ENCODE peak calls at places on chromosome 11, in ten cellular contexts. One of them, this sample, is unnamed.

GRCh38 chr11:119101367-119101758 is 290 bp downstream of the DPAGT1 start:
- DNase-seq in GM23338: peak
- DNase-seq in DND-41: peak
- DNase-seq in right lobe of liver: no peak
- DNase-seq in AG04449: no peak
- DNase-seq in H1: peak
- DNase-seq in GM20000: peak
- DNase-seq in spleen: no peak
- DNase-seq in heart right ventricle: peak
- DNase-seq in astrocyte of the spinal cord: no peak
- DNase-seq in this sample: no peak

GRCh38 chr11:34459507-34460162 is 20.9 kb downstream of the CAT start:
- DNase-seq in DND-41: no peak
- DNase-seq in heart right ventricle: no peak
- DNase-seq in AG04449: no peak
- DNase-seq in right lobe of liver: no peak
- DNase-seq in GM20000: no peak
- DNase-seq in H1: no peak
- DNase-seq in GM23338: no peak
- DNase-seq in spleen: no peak
- DNase-seq in astrocyte of the spinal cord: no peak
- DNase-seq in this sample: no peak

GRCh38 chr11:44506375-44507016 is 59.0 kb upstream of the CD82 start:
- DNase-seq in H1: no peak
- DNase-seq in GM23338: no peak
- DNase-seq in GM20000: no peak
- DNase-seq in AG04449: no peak
- DNase-seq in astrocyte of the spinal cord: no peak
- DNase-seq in DND-41: no peak
- DNase-seq in right lobe of liver: no peak
- DNase-seq in spleen: no peak
- DNase-seq in heart right ventricle: no peak
- DNase-seq in this sample: no peak

GRCh38 chr11:38723361-38723760 is 2125.3 kb upstream of the RAG2 start:
- DNase-seq in astrocyte of the spinal cord: no peak
- DNase-seq in spleen: no peak
- DNase-seq in GM23338: no peak
- DNase-seq in H1: no peak
- DNase-seq in DND-41: no peak
- DNase-seq in heart right ventricle: no peak
- DNase-seq in right lobe of liver: no peak
- DNase-seq in GM20000: no peak
- DNase-seq in AG04449: no peak
- DNase-seq in this sample: no peak

GRCh38 chr11:9903579-9903978 is 239.7 kb downstream of the SWAP70 start:
- DNase-seq in DND-41: no peak
- DNase-seq in right lobe of liver: no peak
- DNase-seq in astrocyte of the spinal cord: no peak
- DNase-seq in spleen: no peak
- DNase-seq in heart right ventricle: no peak
- DNase-seq in GM20000: no peak
- DNase-seq in AG04449: no peak
- DNase-seq in H1: no peak
- DNase-seq in GM23338: no peak
- DNase-seq in this sample: no peak

GRCh38 chr11:46472662-46472994 is 81.1 kb upstream of the CHRM4 start:
- DNase-seq in GM23338: no peak
- DNase-seq in astrocyte of the spinal cord: no peak
- DNase-seq in heart right ventricle: no peak
- DNase-seq in right lobe of liver: no peak
- DNase-seq in H1: no peak
- DNase-seq in spleen: no peak
- DNase-seq in DND-41: no peak
- DNase-seq in GM20000: no peak
- DNase-seq in AG04449: no peak
- DNase-seq in this sample: no peak

GRCh38 chr11:61701298-61701993 is 21.3 kb downstream of the DAGLA start:
- DNase-seq in spleen: no peak
- DNase-seq in DND-41: peak
- DNase-seq in AG04449: no peak
- DNase-seq in GM23338: peak
- DNase-seq in heart right ventricle: no peak
- DNase-seq in astrocyte of the spinal cord: no peak
- DNase-seq in H1: peak
- DNase-seq in GM20000: no peak
- DNase-seq in right lobe of liver: no peak
- DNase-seq in this sample: no peak

GRCh38 chr11:61850687-61851086 is 22.6 kb downstream of the FADS2 start:
- DNase-seq in astrocyte of the spinal cord: no peak
- DNase-seq in H1: no peak
- DNase-seq in heart right ventricle: no peak
- DNase-seq in GM23338: no peak
- DNase-seq in AG04449: no peak
- DNase-seq in GM20000: no peak
- DNase-seq in right lobe of liver: no peak
- DNase-seq in spleen: peak
- DNase-seq in DND-41: no peak
- DNase-seq in this sample: no peak

GRCh38 chr11:31958086-31958735 is 132.7 kb upstream of the RCN1 start:
- DNase-seq in H1: peak
- DNase-seq in heart right ventricle: peak
- DNase-seq in DND-41: no peak
- DNase-seq in right lobe of liver: peak
- DNase-seq in GM20000: peak
- DNase-seq in AG04449: no peak
- DNase-seq in GM23338: peak
- DNase-seq in spleen: peak
- DNase-seq in astrocyte of the spinal cord: peak
- DNase-seq in this sample: peak

GRCh38 chr11:13035711-13036110 is 26.6 kb downstream of the RASSF10 start:
- DNase-seq in right lobe of liver: no peak
- DNase-seq in H1: no peak
- DNase-seq in heart right ventricle: no peak
- DNase-seq in astrocyte of the spinal cord: no peak
- DNase-seq in GM20000: no peak
- DNase-seq in DND-41: no peak
- DNase-seq in AG04449: no peak
- DNase-seq in GM23338: no peak
- DNase-seq in spleen: no peak
- DNase-seq in this sample: no peak

GRCh38 chr11:13038366-13038765 is 29.2 kb downstream of the RASSF10 start:
- DNase-seq in AG04449: no peak
- DNase-seq in DND-41: no peak
- DNase-seq in spleen: no peak
- DNase-seq in right lobe of liver: no peak
- DNase-seq in GM20000: no peak
- DNase-seq in astrocyte of the spinal cord: no peak
- DNase-seq in GM23338: no peak
- DNase-seq in heart right ventricle: no peak
- DNase-seq in H1: no peak
- DNase-seq in this sample: no peak

GRCh38 chr11:13033760-13034533 is 24.8 kb downstream of the RASSF10 start:
- DNase-seq in heart right ventricle: no peak
- DNase-seq in spleen: no peak
- DNase-seq in DND-41: no peak
- DNase-seq in AG04449: no peak
- DNase-seq in right lobe of liver: no peak
- DNase-seq in GM20000: no peak
- DNase-seq in H1: no peak
- DNase-seq in astrocyte of the spinal cord: no peak
- DNase-seq in GM23338: no peak
- DNase-seq in this sample: no peak

GRCh38 chr11:13040969-13041561 is 31.9 kb downstream of the RASSF10 start:
- DNase-seq in GM23338: no peak
- DNase-seq in GM20000: no peak
- DNase-seq in AG04449: no peak
- DNase-seq in right lobe of liver: no peak
- DNase-seq in astrocyte of the spinal cord: no peak
- DNase-seq in DND-41: no peak
- DNase-seq in H1: no peak
- DNase-seq in heart right ventricle: no peak
- DNase-seq in spleen: no peak
- DNase-seq in this sample: no peak

GRCh38 chr11:13036235-13036634 is 27.1 kb downstream of the RASSF10 start:
- DNase-seq in heart right ventricle: no peak
- DNase-seq in astrocyte of the spinal cord: no peak
- DNase-seq in GM20000: no peak
- DNase-seq in GM23338: no peak
- DNase-seq in right lobe of liver: no peak
- DNase-seq in DND-41: no peak
- DNase-seq in H1: no peak
- DNase-seq in AG04449: no peak
- DNase-seq in spleen: no peak
- DNase-seq in this sample: no peak
- TF ChIP-seq CTCF in heart right ventricle: no peak
- TF ChIP-seq CTCF in astrocyte of the spinal cord: no peak
- TF ChIP-seq CTCF in GM20000: no peak
- TF ChIP-seq CTCF in GM23338: no peak
- TF ChIP-seq CTCF in right lobe of liver: no peak
- TF ChIP-seq CTCF in DND-41: no peak
- TF ChIP-seq CTCF in H1: no peak
- TF ChIP-seq CTCF in AG04449: no peak
- TF ChIP-seq CTCF in spleen: no peak
- TF ChIP-seq CTCF in this sample: no peak

DNA sequence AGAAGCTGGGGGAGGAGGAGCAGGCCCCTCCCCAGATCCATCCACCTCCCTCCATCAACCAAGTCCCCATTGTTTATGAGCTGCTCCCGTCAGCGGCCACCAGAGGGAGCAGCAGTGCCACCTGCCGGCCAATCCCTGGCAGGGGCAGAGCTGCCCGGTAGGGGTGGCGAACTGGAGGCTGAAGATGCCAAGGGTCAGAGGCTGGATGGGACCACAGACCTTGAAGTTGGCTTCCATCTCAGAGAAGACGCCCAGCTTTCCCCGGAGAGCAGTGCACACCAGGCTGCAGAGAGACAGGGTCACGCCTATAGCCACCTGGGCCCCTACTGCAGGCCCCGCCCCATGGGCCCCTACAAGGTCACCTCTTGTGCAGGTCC is 3.6 kb downstream of the FIBP start:
- DNase-seq in spleen: peak
- DNase-seq in GM20000: peak
- DNase-seq in right lobe of liver: peak
- DNase-seq in H1: peak
- DNase-seq in heart right ventricle: peak
- DNase-seq in GM23338: peak
- DNase-seq in astrocyte of the spinal cord: peak
- DNase-seq in AG04449: no peak
- DNase-seq in DND-41: peak
- DNase-seq in this sample: peak
- TF ChIP-seq CTCF in spleen: peak
- TF ChIP-seq CTCF in GM20000: peak
- TF ChIP-seq CTCF in right lobe of liver: peak
- TF ChIP-seq CTCF in H1: no peak
- TF ChIP-seq CTCF in heart right ventricle: peak
- TF ChIP-seq CTCF in GM23338: peak
- TF ChIP-seq CTCF in astrocyte of the spinal cord: peak
- TF ChIP-seq CTCF in AG04449: peak
- TF ChIP-seq CTCF in DND-41: peak
- TF ChIP-seq CTCF in this sample: peak

GRCh38 chr11:65530157-65530496 is 5.2 kb downstream of the SCYL1 start:
- DNase-seq in heart right ventricle: no peak
- DNase-seq in AG04449: no peak
- DNase-seq in spleen: no peak
- DNase-seq in DND-41: peak
- DNase-seq in astrocyte of the spinal cord: no peak
- DNase-seq in GM20000: no peak
- DNase-seq in H1: no peak
- DNase-seq in GM23338: peak
- DNase-seq in right lobe of liver: no peak
- DNase-seq in this sample: no peak
- TF ChIP-seq CTCF in heart right ventricle: no peak
- TF ChIP-seq CTCF in AG04449: peak
- TF ChIP-seq CTCF in spleen: peak
- TF ChIP-seq CTCF in DND-41: peak
- TF ChIP-seq CTCF in astrocyte of the spinal cord: peak
- TF ChIP-seq CTCF in GM20000: no peak
- TF ChIP-seq CTCF in H1: no peak
- TF ChIP-seq CTCF in GM23338: peak
- TF ChIP-seq CTCF in right lobe of liver: peak
- TF ChIP-seq CTCF in this sample: peak

GRCh38 chr11:18634140-18635032 is at the start of gene SPTY2D1:
- DNase-seq in DND-41: peak
- DNase-seq in right lobe of liver: peak
- DNase-seq in astrocyte of the spinal cord: peak
- DNase-seq in spleen: peak
- DNase-seq in GM23338: peak
- DNase-seq in GM20000: peak
- DNase-seq in H1: peak
- DNase-seq in AG04449: peak
- DNase-seq in heart right ventricle: peak
- DNase-seq in this sample: peak
- TF ChIP-seq CTCF in DND-41: peak
- TF ChIP-seq CTCF in right lobe of liver: peak
- TF ChIP-seq CTCF in astrocyte of the spinal cord: no peak
- TF ChIP-seq CTCF in spleen: no peak
- TF ChIP-seq CTCF in GM23338: no peak
- TF ChIP-seq CTCF in GM20000: no peak
- TF ChIP-seq CTCF in H1: no peak
- TF ChIP-seq CTCF in AG04449: no peak
- TF ChIP-seq CTCF in heart right ventricle: no peak
- TF ChIP-seq CTCF in this sample: no peak

GRCh38 chr11:115677190-115677589 is 173.0 kb upstream of the CADM1 start:
- DNase-seq in H1: no peak
- DNase-seq in GM23338: no peak
- DNase-seq in DND-41: no peak
- DNase-seq in AG04449: no peak
- DNase-seq in spleen: no peak
- DNase-seq in GM20000: no peak
- DNase-seq in right lobe of liver: no peak
- DNase-seq in astrocyte of the spinal cord: no peak
- DNase-seq in heart right ventricle: no peak
- DNase-seq in this sample: no peak

GRCh38 chr11:115679945-115680344 is 175.7 kb upstream of the CADM1 start:
- DNase-seq in AG04449: no peak
- DNase-seq in right lobe of liver: no peak
- DNase-seq in GM20000: no peak
- DNase-seq in astrocyte of the spinal cord: no peak
- DNase-seq in spleen: no peak
- DNase-seq in heart right ventricle: no peak
- DNase-seq in H1: no peak
- DNase-seq in GM23338: no peak
- DNase-seq in DND-41: no peak
- DNase-seq in this sample: no peak

GRCh38 chr11:115676768-115677167 is 172.6 kb upstream of the CADM1 start:
- DNase-seq in astrocyte of the spinal cord: peak
- DNase-seq in right lobe of liver: no peak
- DNase-seq in GM23338: no peak
- DNase-seq in H1: no peak
- DNase-seq in DND-41: no peak
- DNase-seq in spleen: no peak
- DNase-seq in heart right ventricle: no peak
- DNase-seq in GM20000: no peak
- DNase-seq in AG04449: no peak
- DNase-seq in this sample: peak

GRCh38 chr11:115676206-115676605 is 172.0 kb upstream of the CADM1 start:
- DNase-seq in DND-41: no peak
- DNase-seq in right lobe of liver: no peak
- DNase-seq in GM23338: peak
- DNase-seq in GM20000: no peak
- DNase-seq in spleen: no peak
- DNase-seq in H1: no peak
- DNase-seq in heart right ventricle: no peak
- DNase-seq in AG04449: no peak
- DNase-seq in astrocyte of the spinal cord: no peak
- DNase-seq in this sample: no peak

GRCh38 chr11:115678942-115679341 is 174.7 kb upstream of the CADM1 start:
- DNase-seq in AG04449: no peak
- DNase-seq in right lobe of liver: no peak
- DNase-seq in spleen: no peak
- DNase-seq in heart right ventricle: peak
- DNase-seq in DND-41: no peak
- DNase-seq in GM20000: no peak
- DNase-seq in H1: peak
- DNase-seq in GM23338: peak
- DNase-seq in astrocyte of the spinal cord: no peak
- DNase-seq in this sample: no peak
- TF ChIP-seq CTCF in AG04449: no peak
- TF ChIP-seq CTCF in right lobe of liver: no peak
- TF ChIP-seq CTCF in spleen: no peak
- TF ChIP-seq CTCF in heart right ventricle: peak
- TF ChIP-seq CTCF in DND-41: no peak
- TF ChIP-seq CTCF in GM20000: no peak
- TF ChIP-seq CTCF in H1: peak
- TF ChIP-seq CTCF in GM23338: peak
- TF ChIP-seq CTCF in astrocyte of the spinal cord: no peak
- TF ChIP-seq CTCF in this sample: no peak

This sample was measured in cardiac fibroblast.